ENCODE peak calls at places on chromosome 3, in four cellular contexts. X, I, J and S are unnamed samples.

GRCh38 chr3:23810342-23811116 is 4.8 kb downstream of the UBE2E1 start:
- DNase-seq in X (no peak), I (peak), J (no peak), S (no peak)

GRCh38 chr3:48057521-48057920 is 41.3 kb upstream of the MAP4 start:
- DNase-seq in X (no peak), I (no peak), J (no peak), S (no peak)

GRCh38 chr3:185716436-185717090 is 108.3 kb downstream of the IGF2BP2 start:
- DNase-seq in X (no peak), I (no peak), J (peak), S (no peak)

GRCh38 chr3:119589087-119589773 is 8.5 kb upstream of the PLA1A start:
- DNase-seq in X (no peak), I (no peak), J (no peak), S (no peak)

GRCh38 chr3:186360779-186361178 is 1.3 kb downstream of the DGKG start:
- DNase-seq in X (no peak), I (no peak), J (no peak), S (no peak)

GRCh38 chr3:61812517-61812916 is 251.1 kb downstream of the PTPRG start:
- DNase-seq in X (no peak), I (no peak), J (no peak), S (no peak)

GRCh38 chr3:38000242-38000916 is 9.8 kb downstream of the VILL start:
- DNase-seq in X (no peak), I (peak), J (no peak), S (no peak)

GRCh38 chr3:179105881-179106280 is 34.3 kb upstream of the ZMAT3 start:
- DNase-seq in X (no peak), I (no peak), J (no peak), S (no peak)

GRCh38 chr3:16427309-16427965 is 86.1 kb downstream of the RFTN1 start:
- DNase-seq in X (no peak), I (no peak), J (peak), S (no peak)

GRCh38 chr3:108406661-108407206 is 103.7 kb downstream of the MYH15 start:
- DNase-seq in X (peak), I (no peak), J (peak), S (peak)

GRCh38 chr3:42031808-42032475 is 59.2 kb upstream of the TRAK1 start:
- DNase-seq in X (no peak), I (no peak), J (no peak), S (no peak)

GRCh38 chr3:10281951-10282350 is 10.8 kb downstream of the GHRL start:
- DNase-seq in X (no peak), I (no peak), J (no peak), S (no peak)

GRCh38 chr3:184022323-184022722 is 4.6 kb upstream of the ABCC5 start:
- DNase-seq in X (no peak), I (no peak), J (peak), S (no peak)

GRCh38 chr3:42749753-42750231 is 23.3 kb downstream of the CCDC13 start:
- DNase-seq in X (no peak), I (peak), J (no peak), S (no peak)

GRCh38 chr3:110178965-110179364 is 841.6 kb upstream of the DPPA4 start:
- DNase-seq in X (no peak), I (no peak), J (no peak), S (no peak)

GRCh38 chr3:18066899-18067582 is 324.6 kb upstream of the TBC1D5 start:
- DNase-seq in X (no peak), I (no peak), J (peak), S (no peak)

GRCh38 chr3:106030620-106030945 is 161.8 kb upstream of the CBLB start:
- DNase-seq in X (no peak), I (no peak), J (peak), S (no peak)

GRCh38 chr3:29310865-29311264 is 30.0 kb downstream of the RBMS3 start:
- DNase-seq in X (no peak), I (no peak), J (no peak), S (no peak)

GRCh38 chr3:156769661-156770654 is 56.2 kb upstream of the LEKR1 start:
- DNase-seq in X (no peak), I (no peak), J (no peak), S (no peak)

GRCh38 chr3:171314341-171314740 is 145.9 kb downstream of the TNIK start:
- DNase-seq in X (no peak), I (no peak), J (no peak), S (no peak)

GRCh38 chr3:34864011-34864410 is 775.3 kb upstream of the ARPP21 start:
- DNase-seq in X (no peak), I (no peak), J (peak), S (no peak)

GRCh38 chr3:195458188-195458800 is 15.5 kb upstream of the ACAP2 start:
- DNase-seq in X (no peak), I (no peak), J (no peak), S (no peak)

GRCh38 chr3:146554168-146554760 is 9.9 kb upstream of the PLSCR1 start:
- DNase-seq in X (no peak), I (no peak), J (no peak), S (no peak)

GRCh38 chr3:149489060-149489690 is 14.7 kb downstream of the TM4SF4 start:
- DNase-seq in X (peak), I (no peak), J (no peak), S (no peak)

GRCh38 chr3:187186801-187187421 is 10.4 kb upstream of the RTP1 start:
- DNase-seq in X (no peak), I (peak), J (peak), S (no peak)

GRCh38 chr3:135075157-135075556 is 280.1 kb downstream of the EPHB1 start:
- DNase-seq in X (no peak), I (no peak), J (no peak), S (no peak)

GRCh38 chr3:45225465-45226205 is 452 bp downstream of the TMEM158 start:
- DNase-seq in X (no peak), I (no peak), J (no peak), S (no peak)

GRCh38 chr3:58565621-58566397 is 11.4 kb downstream of the FAM107A start:
- DNase-seq in X (no peak), I (no peak), J (no peak), S (no peak)

GRCh38 chr3:140276698-140277097 is 341.7 kb downstream of the CLSTN2 start:
- DNase-seq in X (peak), I (peak), J (peak), S (no peak)

GRCh38 chr3:160886421-160886820 is 130.4 kb downstream of the PPM1L start:
- DNase-seq in X (no peak), I (no peak), J (no peak), S (no peak)

GRCh38 chr3:51940648-51941421 is 869 bp downstream of the RRP9 start:
- DNase-seq in X (no peak), I (no peak), J (no peak), S (no peak)

GRCh38 chr3:65035231-65035630 is 347.4 kb upstream of the ADAMTS9 start:
- DNase-seq in X (no peak), I (no peak), J (no peak), S (no peak)

GRCh38 chr3:140576444-140576843 is 101.4 kb upstream of the TRIM42 start:
- DNase-seq in X (no peak), I (no peak), J (no peak), S (no peak)

GRCh38 chr3:195895078-195895899 is 13.1 kb downstream of the TNK2 start:
- DNase-seq in X (peak), I (peak), J (no peak), S (no peak)

GRCh38 chr3:188294823-188295487 is 141.0 kb downstream of the LPP start:
- DNase-seq in X (peak), I (peak), J (peak), S (no peak)

DNA sequence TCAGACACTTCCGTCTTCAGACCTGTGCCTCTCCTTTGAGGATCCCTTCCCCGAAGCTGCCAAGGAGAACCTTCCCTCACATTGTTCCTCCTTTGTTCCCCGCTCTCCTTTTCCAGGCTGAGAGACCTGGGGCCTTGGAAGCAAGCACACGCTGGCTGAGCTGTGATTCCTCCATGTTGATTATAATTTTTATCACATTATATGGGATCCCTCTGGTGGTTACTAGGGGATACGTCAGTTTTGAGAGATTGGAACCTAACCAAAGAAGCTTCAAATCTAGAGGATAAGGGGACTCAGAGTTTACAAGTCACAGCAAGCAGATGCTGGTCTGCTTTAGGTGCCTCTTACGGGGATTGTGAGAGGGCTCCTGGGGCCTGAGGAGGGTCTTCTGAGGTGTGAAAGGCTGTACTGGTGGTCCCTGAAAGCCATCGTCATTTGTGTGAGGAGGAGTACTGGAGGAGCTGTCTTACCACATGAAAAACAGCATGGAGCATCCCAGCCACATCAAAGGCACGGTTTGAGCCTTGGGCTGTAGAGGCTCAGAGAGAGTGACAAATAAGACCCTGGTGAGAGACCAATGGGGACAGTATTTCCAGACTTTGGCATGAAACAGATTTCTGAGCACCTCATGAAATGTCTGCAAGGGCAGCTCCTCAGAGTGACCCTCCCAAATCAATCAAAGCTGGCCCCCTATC is 760.1 kb upstream of the CFAP20DC start:
- DNase-seq in X (no peak), I (no peak), J (peak), S (peak)
- TF ChIP-seq CTCF in X (peak), I (peak), J (peak), S (peak)

DNA sequence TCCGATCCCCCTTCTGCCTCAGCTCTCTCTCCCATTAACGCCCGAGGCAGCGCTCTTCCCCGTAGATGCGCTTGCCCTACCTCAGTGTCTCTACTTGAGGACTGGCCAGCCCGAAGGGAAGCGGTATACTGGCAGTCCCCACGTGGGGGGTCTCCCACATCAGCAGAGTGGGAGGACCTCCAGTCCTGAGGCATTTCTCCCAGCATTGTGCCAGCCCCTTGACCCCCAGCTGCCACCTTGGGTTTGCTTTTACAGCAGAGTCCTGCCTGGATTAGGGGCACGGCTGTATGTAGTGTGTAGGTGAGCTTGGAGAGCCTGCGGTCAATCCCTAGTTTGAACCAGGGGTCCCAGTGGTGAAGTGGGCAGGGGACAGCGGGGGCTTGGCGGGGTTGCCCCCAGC is 767 bp downstream of the SEMA3F start:
- DNase-seq in X (no peak), I (no peak), J (no peak), S (no peak)
- H3K4me3 ChIP-seq in X (peak), I (peak), J (peak), S (peak)

GRCh38 chr3:100891827-100892226 is 101.4 kb downstream of the ABI3BP start:
- DNase-seq in X (no peak), I (no peak), J (peak), S (no peak)

GRCh38 chr3:100891033-100891432 is 102.2 kb downstream of the ABI3BP start:
- DNase-seq in X (no peak), I (no peak), J (peak), S (no peak)

GRCh38 chr3:100896994-100897393 is 96.2 kb downstream of the ABI3BP start:
- DNase-seq in X (no peak), I (no peak), J (no peak), S (no peak)

GRCh38 chr3:100893108-100893507 is 100.1 kb downstream of the ABI3BP start:
- DNase-seq in X (no peak), I (no peak), J (peak), S (no peak)

DNA sequence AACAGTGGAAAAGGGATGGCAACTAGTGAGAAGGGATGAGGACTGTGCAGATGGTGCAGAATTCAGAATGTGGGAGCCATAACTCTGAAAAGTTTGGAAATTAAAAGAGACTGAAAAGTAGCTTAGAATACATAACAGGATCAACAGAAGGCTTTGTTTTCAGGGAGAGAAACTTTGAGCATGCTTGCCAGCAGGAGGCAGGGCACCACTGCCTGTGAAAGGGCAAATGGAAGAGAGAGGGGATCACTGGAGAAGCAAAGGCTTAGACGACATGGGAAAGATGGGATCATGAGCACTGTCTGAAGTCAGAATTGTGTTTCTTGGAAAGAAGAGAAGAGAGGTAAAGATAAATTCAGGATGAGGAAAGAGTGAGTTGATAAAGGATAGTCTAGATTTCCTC is 99.6 kb downstream of the ABI3BP start:
- DNase-seq in X (no peak), I (no peak), J (peak), S (no peak)
- TF ChIP-seq CTCF in X (peak), I (peak), J (peak), S (peak)

DNA sequence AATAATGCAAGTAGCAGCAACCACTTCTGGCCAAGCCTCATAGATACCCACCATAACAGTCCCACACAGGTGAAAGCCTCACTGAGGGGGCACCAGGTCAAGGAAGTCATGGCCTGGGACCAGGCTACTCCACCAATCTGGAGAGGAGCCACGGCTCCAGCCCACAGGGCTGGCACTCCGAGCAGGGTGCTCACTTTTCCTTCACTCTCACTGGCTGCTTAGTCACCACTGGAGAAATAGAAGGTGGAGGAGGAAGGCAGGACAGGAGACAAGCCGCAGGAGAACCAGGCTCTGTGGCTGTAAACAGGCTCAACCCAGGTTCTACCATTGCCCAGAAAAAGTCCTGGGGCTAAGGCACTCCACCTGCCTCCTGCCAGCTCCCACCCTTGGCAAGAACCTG is 1.2 kb downstream of the USP19 start:
- DNase-seq in X (no peak), I (no peak), J (peak), S (no peak)
- H3K4me3 ChIP-seq in X (peak), I (peak), J (peak), S (peak)